ENCODE peak calls at places on chromosome 2, in six cellular contexts. Z is stimulated activated CD4-positive, alpha-beta T cell treated with anti-CD3 and anti-CD28 coated beads, Interleukin-1b, Interleukin-23, amount 100 ng/mL, for 4 hours; B is fibroblast of the aortic adventitia; S is endothelial cell; H is mesothelial cell of epicardium; Q is NCI-H2081. I is an unnamed sample.

GRCh38 chr2:241130316-241130715 is 19.0 kb downstream of the PASK start:
- DNase-seq in Z (no peak), B (no peak), S (no peak), H (no peak), Q (no peak), I (no peak)

GRCh38 chr2:145906356-145906755 is 1386.4 kb upstream of the ZEB2 start:
- DNase-seq in Z (no peak), B (no peak), S (no peak), H (no peak), Q (no peak), I (no peak)

GRCh38 chr2:148244593-148245292 is 223.9 kb downstream of the MBD5 start:
- DNase-seq in Z (no peak), B (peak; percentile 85), S (no peak), H (no peak), Q (no peak), I (no peak)

GRCh38 chr2:196259507-196260481 is 88.4 kb upstream of the STK17B start:
- DNase-seq in Z (no peak), B (peak; percentile 92), S (no peak), H (no peak), Q (no peak), I (no peak)

GRCh38 chr2:240857039-240858008 is 11.3 kb upstream of the AGXT start:
- DNase-seq in Z (no peak), B (no peak), S (no peak), H (no peak), Q (no peak), I (no peak)

GRCh38 chr2:104766683-104767082 is 87.2 kb upstream of the POU3F3 start:
- DNase-seq in Z (no peak), B (no peak), S (no peak), H (no peak), Q (no peak), I (no peak)

GRCh38 chr2:207258191-207258991 is 92.6 kb upstream of the KLF7 start:
- DNase-seq in Z (no peak), B (peak; percentile 100), S (no peak), H (no peak), Q (peak; percentile 7), I (peak; percentile 62)

GRCh38 chr2:25347846-25348245 is 6.1 kb upstream of the DNMT3A start:
- DNase-seq in Z (no peak), B (peak; percentile 59), S (no peak), H (no peak), Q (no peak), I (no peak)

GRCh38 chr2:122815120-122815519 is 1059.7 kb downstream of the TSN start:
- DNase-seq in Z (no peak), B (no peak), S (no peak), H (no peak), Q (no peak), I (no peak)

GRCh38 chr2:116467243-116467642 is 1347.2 kb upstream of the DDX18 start:
- DNase-seq in Z (no peak), B (no peak), S (no peak), H (no peak), Q (peak; percentile 89), I (no peak)

GRCh38 chr2:75146903-75147332 is 52.4 kb downstream of the TACR1 start:
- DNase-seq in Z (no peak), B (peak; percentile 73), S (no peak), H (no peak), Q (no peak), I (no peak)

GRCh38 chr2:105183555-105184323 is 57.8 kb upstream of the GPR45 start:
- DNase-seq in Z (no peak), B (no peak), S (no peak), H (no peak), Q (no peak), I (no peak)

GRCh38 chr2:226334981-226335720 is 464.5 kb downstream of the IRS1 start:
- DNase-seq in Z (no peak), B (peak; percentile 11), S (no peak), H (no peak), Q (no peak), I (no peak)

GRCh38 chr2:222561817-222562424 is 94.0 kb downstream of the FARSB start:
- DNase-seq in Z (no peak), B (peak; percentile 57), S (peak; percentile 70), H (peak; percentile 44), Q (peak; percentile 57), I (peak; percentile 68)

GRCh38 chr2:66477125-66477842 is 42.4 kb downstream of the MEIS1 start:
- DNase-seq in Z (no peak), B (peak; percentile 51), S (no peak), H (no peak), Q (no peak), I (no peak)

GRCh38 chr2:44997948-44998347 is 11.3 kb downstream of the SIX2 start:
- DNase-seq in Z (no peak), B (peak; percentile 17), S (no peak), H (no peak), Q (no peak), I (no peak)

I was measured in retina.